ENCODE peak calls at places on chromosomes 5 and 9, in ten cellular contexts. R, D, S, Y, Q, I, B, F, K and W are unnamed samples.

GRCh38 chr5:150112211-150113046 is 26.1 kb upstream of the CSF1R start:
- DNase-seq in K (peak; percentile 67), R (no peak), B (peak; percentile 94), I (no peak), F (no peak), Y (no peak), Q (peak; percentile 97), D (peak; percentile 64), S (no peak), W (peak; percentile 46)

GRCh38 chr5:16763211-16763610 is 146.4 kb upstream of the RETREG1 start:
- DNase-seq in B (no peak), I (no peak), S (no peak), Y (no peak), R (no peak), Q (no peak), D (no peak), F (no peak), K (no peak), W (no peak)

GRCh38 chr5:123180178-123180577 is 91.1 kb downstream of the PRDM6 start:
- DNase-seq in K (no peak), D (no peak), R (no peak), Y (no peak), S (no peak), F (no peak), Q (no peak), B (no peak), I (no peak), W (no peak)

GRCh38 chr5:146817973-146818372 is 60.6 kb downstream of the PPP2R2B start:
- DNase-seq in B (no peak), I (no peak), K (no peak), D (no peak), R (no peak), S (no peak), Y (no peak), Q (no peak), F (no peak), W (no peak)

GRCh38 chr5:167261309-167262100 is 1029.9 kb upstream of the WWC1 start:
- DNase-seq in I (no peak), Y (peak; percentile 21), D (no peak), B (no peak), S (no peak), R (no peak), Q (peak; percentile 12), F (no peak), K (peak; percentile 47), W (no peak)

GRCh38 chr5:110159202-110159601 is 469.5 kb downstream of the MAN2A1 start:
- DNase-seq in K (no peak), S (no peak), B (peak; percentile 69), F (no peak), R (no peak), D (peak; percentile 15), Q (peak; percentile 83), Y (peak; percentile 16), I (no peak), W (no peak)

GRCh38 chr5:3913264-3913663 is 317.6 kb downstream of the IRX1 start:
- DNase-seq in D (no peak), S (no peak), K (no peak), Q (no peak), F (no peak), Y (no peak), I (no peak), B (no peak), R (no peak), W (no peak)

GRCh38 chr5:57386958-57387357 is 95.7 kb downstream of the ACTBL2 start:
- DNase-seq in F (no peak), I (no peak), Q (peak; percentile 43), S (no peak), R (no peak), Y (peak; percentile 29), K (peak; percentile 34), B (peak; percentile 19), D (no peak), W (no peak)

GRCh38 chr9:22416692-22417060 is 29.9 kb upstream of the DMRTA1 start:
- DNase-seq in I (no peak), K (peak; percentile 19), S (no peak), D (no peak), Q (peak; percentile 60), B (peak; percentile 17), Y (no peak), R (no peak), F (no peak), W (no peak)

GRCh38 chr5:31194892-31195291 is 1.4 kb downstream of the CDH6 start:
- DNase-seq in B (peak; percentile 33), I (no peak), K (no peak), S (no peak), F (no peak), D (no peak), Y (no peak), R (no peak), Q (no peak), W (no peak)

GRCh38 chr9:129697111-129697955 is 31.9 kb downstream of the PRRX2 start:
- DNase-seq in K (peak; percentile 55), B (no peak), D (no peak), R (no peak), I (no peak), Q (peak; percentile 87), F (no peak), S (peak; percentile 72), Y (peak; percentile 33), W (peak; percentile 39)

GRCh38 chr5:24492231-24492630 is 152.5 kb downstream of the CDH10 start:
- DNase-seq in R (no peak), K (no peak), F (no peak), D (no peak), B (no peak), Y (no peak), Q (no peak), S (no peak), I (no peak), W (no peak)

GRCh38 chr5:148815578-148815977 is 10.8 kb upstream of the ADRB2 start:
- DNase-seq in Y (no peak), K (no peak), Q (no peak), S (no peak), F (no peak), B (no peak), R (no peak), D (no peak), I (no peak), W (no peak)

GRCh38 chr9:136614372-136614922 is 48.3 kb upstream of the EGFL7 start:
- DNase-seq in I (no peak), Y (no peak), Q (peak; percentile 88), R (no peak), S (no peak), D (peak; percentile 72), K (no peak), B (peak; percentile 97), F (no peak), W (no peak)

GRCh38 chr9:127763918-127764384 is 14.5 kb downstream of the SH2D3C start:
- DNase-seq in K (peak; percentile 68), S (peak; percentile 31), I (no peak), Y (no peak), Q (peak; percentile 30), D (no peak), B (peak; percentile 29), R (no peak), F (peak; percentile 21), W (peak; percentile 48)

GRCh38 chr9:76756273-76756650 is 8.0 kb upstream of the PCA3 start:
- DNase-seq in Q (peak; percentile 45), B (peak; percentile 11), K (peak; percentile 59), D (no peak), F (no peak), R (no peak), Y (peak; percentile 20), S (peak; percentile 36), I (no peak), W (no peak)

GRCh38 chr5:1526681-1527131 is 2.9 kb upstream of the LPCAT1 start:
- DNase-seq in Y (no peak), R (no peak), I (peak; percentile 61), S (no peak), B (no peak), D (no peak), F (no peak), Q (no peak), K (no peak), W (no peak)

GRCh38 chr5:56357426-56357825 is 124.3 kb upstream of the ANKRD55 start:
- DNase-seq in D (no peak), K (no peak), R (no peak), S (no peak), B (no peak), I (no peak), Q (peak; percentile 34), Y (no peak), F (no peak), W (no peak)

GRCh38 chr5:146805099-146805498 is 73.5 kb downstream of the PPP2R2B start:
- DNase-seq in K (peak; percentile 4), S (no peak), I (no peak), F (no peak), Q (peak; percentile 33), Y (no peak), D (no peak), B (peak; percentile 56), R (no peak), W (no peak)

GRCh38 chr9:124439661-124440243 is 10.5 kb upstream of the ADGRD2 start:
- DNase-seq in B (no peak), K (no peak), Q (no peak), F (no peak), I (no peak), D (no peak), S (no peak), R (no peak), Y (no peak), W (no peak)

GRCh38 chr5:31936699-31937098 is 237.4 kb downstream of the GOLPH3 start:
- DNase-seq in Y (no peak), Q (no peak), K (no peak), B (no peak), I (no peak), R (no peak), F (no peak), S (no peak), D (no peak), W (no peak)

GRCh38 chr9:91426123-91426745 is 2.6 kb upstream of the NFIL3 start:
- DNase-seq in Q (peak; percentile 44), I (no peak), D (no peak), B (peak; percentile 62), K (peak; percentile 58), S (no peak), F (no peak), R (no peak), Y (peak; percentile 53), W (no peak)

GRCh38 chr5:151141535-151141934 is 16.0 kb downstream of the ANXA6 start:
- DNase-seq in R (peak; percentile 50), K (no peak), S (peak; percentile 37), D (no peak), B (peak; percentile 50), Q (no peak), Y (no peak), I (no peak), F (peak; percentile 47), W (no peak)

GRCh38 chr5:63959177-63959982 is 2.9 kb downstream of the HTR1A start:
- DNase-seq in Q (no peak), Y (no peak), K (no peak), R (no peak), B (no peak), D (no peak), S (peak; percentile 67), I (no peak), F (no peak), W (no peak)

GRCh38 chr5:136192526-136193395 is at the start of gene SMIM32:
- DNase-seq in I (peak; percentile 61), D (no peak), R (no peak), K (peak; percentile 29), Q (no peak), S (peak; percentile 73), F (no peak), B (no peak), Y (no peak), W (no peak)

GRCh38 chr5:137741718-137742117 is 5.8 kb upstream of the KLHL3 start:
- DNase-seq in R (no peak), K (no peak), Y (no peak), B (no peak), F (no peak), Q (no peak), I (no peak), S (no peak), D (no peak), W (no peak)

GRCh38 chr5:109759304-109759703 is 69.6 kb downstream of the MAN2A1 start:
- DNase-seq in K (no peak), Y (no peak), I (no peak), S (no peak), R (no peak), B (peak; percentile 16), F (no peak), Q (peak; percentile 51), D (no peak), W (no peak)

GRCh38 chr9:35521708-35522107 is 31.8 kb downstream of the RUSC2 start:
- DNase-seq in I (no peak), B (no peak), Q (peak; percentile 68), R (no peak), K (no peak), D (no peak), F (no peak), S (no peak), Y (no peak), W (no peak)